ENCODE peak calls at places on chromosomes 16 and 17, in four cellular contexts. D, T, Z and K are unnamed samples. For H3K27me3, the result is how much of the 10 kb centered on the place peaks cover.

GRCh38 chr17:33240397-33240796 is 52.7 kb downstream of the ASIC2 start:
- DNase-seq in D (peak), T (peak), Z (no peak), K (peak)

GRCh38 chr16:54933281-54934150 is 2.9 kb downstream of the IRX5 start:
- DNase-seq in D (peak), T (peak), Z (no peak), K (no peak)

GRCh38 chr17:48589831-48590602 is at the start of gene HOXB3:
- DNase-seq in D (no peak), T (no peak), Z (no peak), K (no peak)

GRCh38 chr17:83053779-83054451 is 25.5 kb upstream of the METRNL start:
- DNase-seq in D (no peak), T (no peak), Z (peak), K (no peak)

GRCh38 chr16:10390330-10390729 is 4.5 kb downstream of the ATF7IP2 start:
- DNase-seq in D (no peak), T (no peak), Z (no peak), K (no peak)

GRCh38 chr17:44221072-44221861 is 1.8 kb upstream of the UBTF start:
- DNase-seq in D (peak), T (peak), Z (peak), K (peak)

GRCh38 chr17:50187403-50187735 is 14.1 kb downstream of the COL1A1 start:
- DNase-seq in D (no peak), T (no peak), Z (no peak), K (no peak)

GRCh38 chr17:3558603-3559269 is 1.1 kb upstream of the TRPV3 start:
- DNase-seq in D (no peak), T (no peak), Z (no peak), K (no peak)

GRCh38 chr16:10009691-10010090 is 172.5 kb downstream of the GRIN2A start:
- DNase-seq in D (no peak), T (no peak), Z (no peak), K (no peak)

GRCh38 chr17:7388856-7389255 is 5.5 kb downstream of the PLSCR3 start:
- DNase-seq in D (no peak), T (no peak), Z (no peak), K (no peak)

GRCh38 chr17:50130778-50131317 is 888 bp upstream of the SAMD14 start:
- DNase-seq in D (no peak), T (peak), Z (no peak), K (no peak)

GRCh38 chr17:64938925-64939474 is 19.7 kb upstream of the LRRC37A3 start:
- DNase-seq in D (no peak), T (peak), Z (peak), K (peak)

GRCh38 chr16:60214321-60214720 is 1480.2 kb upstream of the GOT2 start:
- DNase-seq in D (no peak), T (no peak), Z (no peak), K (no peak)
- H3K27me3 ChIP-seq in D (under half), T (under half), Z (under half), K (under half)

GRCh38 chr16:86578499-86579267 is at the start of gene FOXL1:
- DNase-seq in D (no peak), T (peak), Z (no peak), K (no peak)
- H3K27me3 ChIP-seq in D (under half), T (half or more), Z (under half), K (under half)

GRCh38 chr16:89473791-89474414 is 16.5 kb downstream of the ANKRD11 start:
- DNase-seq in D (no peak), T (no peak), Z (no peak), K (no peak)
- H3K27me3 ChIP-seq in D (under half), T (under half), Z (under half), K (under half)

DNA sequence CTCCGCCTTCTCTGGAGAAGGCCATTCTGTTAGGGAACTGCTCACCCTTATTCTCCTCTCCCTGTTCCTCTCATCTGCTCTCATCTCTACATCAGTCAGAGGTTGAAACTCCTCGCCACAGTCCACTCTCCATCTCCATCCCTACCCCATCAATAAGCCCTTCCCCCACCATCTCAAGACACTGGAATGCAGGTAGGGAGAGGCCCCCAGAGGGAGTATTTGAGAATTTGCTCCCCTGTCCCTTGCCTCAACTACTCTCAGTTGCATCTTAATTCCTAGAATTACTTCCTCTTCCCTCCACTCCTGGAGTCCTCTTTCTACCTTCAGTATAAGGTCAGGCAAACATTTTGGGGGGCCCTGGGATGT is 2.0 kb upstream of the AATF start:
- DNase-seq in D (no peak), T (no peak), Z (no peak), K (no peak)
- H3K27me3 ChIP-seq in D (under half), T (half or more), Z (under half), K (half or more)

DNA sequence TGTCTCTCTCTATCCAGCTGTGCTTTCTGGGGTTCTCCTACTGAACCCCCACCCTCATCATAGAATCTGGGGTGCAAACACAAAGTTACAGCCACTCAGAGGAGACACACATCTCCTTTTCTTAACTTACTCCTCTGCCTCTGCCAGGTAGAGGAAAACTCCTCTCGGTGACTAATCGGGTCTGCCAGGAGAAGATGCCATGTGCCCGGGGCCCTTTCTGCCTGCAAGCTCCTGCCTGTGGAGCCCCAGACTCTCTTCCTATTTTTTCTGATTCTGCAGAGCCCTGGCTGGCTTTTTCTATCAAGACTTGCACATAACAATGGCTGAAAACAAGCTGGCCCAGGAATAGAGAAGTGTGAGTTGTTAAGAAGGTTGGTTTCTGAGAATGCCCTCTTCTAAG is 10.4 kb downstream of the SLC6A4 start:
- DNase-seq in D (no peak), T (no peak), Z (no peak), K (no peak)
- H3K27me3 ChIP-seq in D (under half), T (under half), Z (under half), K (under half)